ENCODE peak calls at places on chromosomes 7 and 10, in eight cellular contexts. One of them, this sample, is unnamed. For H3K4me1, the result is how much of the 10 kb centered on the place peaks cover.

GRCh38 chr7:71245038-71245437 is 113.1 kb downstream of the GALNT17 start:
- DNase-seq in MM.1S: no peak
- DNase-seq in CD8-positive, alpha-beta memory T cell: no peak
- DNase-seq in astrocyte: no peak
- DNase-seq in sigmoid colon: no peak
- DNase-seq in tibial nerve: no peak
- DNase-seq in psoas muscle: no peak
- DNase-seq in tibial artery: no peak
- DNase-seq in this sample: no peak

GRCh38 chr10:123136806-123137642 is 1.3 kb downstream of the HMX3 start:
- DNase-seq in MM.1S: no peak
- DNase-seq in CD8-positive, alpha-beta memory T cell: peak
- DNase-seq in astrocyte: no peak
- DNase-seq in sigmoid colon: no peak
- DNase-seq in tibial nerve: no peak
- DNase-seq in psoas muscle: no peak
- DNase-seq in tibial artery: no peak
- DNase-seq in this sample: no peak

GRCh38 chr7:101465576-101466196 is 103.0 kb downstream of the COL26A1 start:
- DNase-seq in MM.1S: no peak
- DNase-seq in CD8-positive, alpha-beta memory T cell: no peak
- DNase-seq in astrocyte: no peak
- DNase-seq in sigmoid colon: peak
- DNase-seq in tibial nerve: no peak
- DNase-seq in psoas muscle: no peak
- DNase-seq in tibial artery: no peak
- DNase-seq in this sample: no peak

GRCh38 chr10:43203491-43204393 is 63.1 kb downstream of the RASGEF1A start:
- DNase-seq in MM.1S: no peak
- DNase-seq in CD8-positive, alpha-beta memory T cell: peak
- DNase-seq in astrocyte: no peak
- DNase-seq in sigmoid colon: peak
- DNase-seq in tibial nerve: no peak
- DNase-seq in psoas muscle: peak
- DNase-seq in tibial artery: peak
- DNase-seq in this sample: peak

GRCh38 chr7:129553861-129554530 is 51.7 kb downstream of the SMKR1 start:
- DNase-seq in MM.1S: no peak
- DNase-seq in CD8-positive, alpha-beta memory T cell: peak
- DNase-seq in astrocyte: peak
- DNase-seq in sigmoid colon: no peak
- DNase-seq in tibial nerve: no peak
- DNase-seq in psoas muscle: no peak
- DNase-seq in tibial artery: no peak
- DNase-seq in this sample: no peak

GRCh38 chr7:47269466-47269836 is 312.5 kb downstream of the TNS3 start:
- DNase-seq in MM.1S: no peak
- DNase-seq in CD8-positive, alpha-beta memory T cell: no peak
- DNase-seq in astrocyte: no peak
- DNase-seq in sigmoid colon: no peak
- DNase-seq in tibial nerve: no peak
- DNase-seq in psoas muscle: no peak
- DNase-seq in tibial artery: no peak
- DNase-seq in this sample: peak

GRCh38 chr10:29656451-29656992 is 21.8 kb upstream of the SVIL start:
- DNase-seq in MM.1S: no peak
- DNase-seq in CD8-positive, alpha-beta memory T cell: no peak
- DNase-seq in astrocyte: no peak
- DNase-seq in sigmoid colon: no peak
- DNase-seq in tibial nerve: no peak
- DNase-seq in psoas muscle: no peak
- DNase-seq in tibial artery: no peak
- DNase-seq in this sample: no peak

GRCh38 chr10:122327237-122328206 is 47.0 kb upstream of the PLEKHA1 start:
- DNase-seq in MM.1S: no peak
- DNase-seq in CD8-positive, alpha-beta memory T cell: no peak
- DNase-seq in astrocyte: no peak
- DNase-seq in sigmoid colon: no peak
- DNase-seq in tibial nerve: no peak
- DNase-seq in psoas muscle: no peak
- DNase-seq in tibial artery: no peak
- DNase-seq in this sample: no peak

GRCh38 chr10:102375250-102375649 is 20.3 kb upstream of the NFKB2 start:
- DNase-seq in MM.1S: no peak
- DNase-seq in CD8-positive, alpha-beta memory T cell: no peak
- DNase-seq in astrocyte: no peak
- DNase-seq in sigmoid colon: no peak
- DNase-seq in tibial nerve: no peak
- DNase-seq in psoas muscle: no peak
- DNase-seq in tibial artery: no peak
- DNase-seq in this sample: no peak

GRCh38 chr10:69087600-69088470 is at the start of gene SRGN:
- DNase-seq in MM.1S: peak
- DNase-seq in CD8-positive, alpha-beta memory T cell: peak
- DNase-seq in astrocyte: peak
- DNase-seq in sigmoid colon: peak
- DNase-seq in tibial nerve: peak
- DNase-seq in psoas muscle: peak
- DNase-seq in tibial artery: peak
- DNase-seq in this sample: no peak

GRCh38 chr10:22301193-22301592 is 15.0 kb upstream of the COMMD3 start:
- DNase-seq in MM.1S: no peak
- DNase-seq in CD8-positive, alpha-beta memory T cell: no peak
- DNase-seq in astrocyte: no peak
- DNase-seq in sigmoid colon: no peak
- DNase-seq in tibial nerve: no peak
- DNase-seq in psoas muscle: no peak
- DNase-seq in tibial artery: no peak
- DNase-seq in this sample: no peak

GRCh38 chr7:70472580-70473239 is 659.2 kb upstream of the GALNT17 start:
- DNase-seq in MM.1S: no peak
- DNase-seq in CD8-positive, alpha-beta memory T cell: no peak
- DNase-seq in astrocyte: no peak
- DNase-seq in sigmoid colon: no peak
- DNase-seq in tibial nerve: no peak
- DNase-seq in psoas muscle: no peak
- DNase-seq in tibial artery: no peak
- DNase-seq in this sample: no peak

GRCh38 chr7:38550881-38551280 is 80.3 kb downstream of the AMPH start:
- DNase-seq in MM.1S: peak
- DNase-seq in CD8-positive, alpha-beta memory T cell: no peak
- DNase-seq in astrocyte: peak
- DNase-seq in sigmoid colon: no peak
- DNase-seq in tibial nerve: no peak
- DNase-seq in psoas muscle: no peak
- DNase-seq in tibial artery: no peak
- DNase-seq in this sample: no peak

GRCh38 chr7:34058791-34059550 is 153.6 kb downstream of the BMPER start:
- DNase-seq in MM.1S: no peak
- DNase-seq in CD8-positive, alpha-beta memory T cell: no peak
- DNase-seq in astrocyte: no peak
- DNase-seq in sigmoid colon: no peak
- DNase-seq in tibial nerve: peak
- DNase-seq in psoas muscle: no peak
- DNase-seq in tibial artery: no peak
- DNase-seq in this sample: no peak

GRCh38 chr7:131554880-131555516 is 1.4 kb downstream of the PODXL start:
- DNase-seq in MM.1S: no peak
- DNase-seq in CD8-positive, alpha-beta memory T cell: no peak
- DNase-seq in astrocyte: no peak
- DNase-seq in sigmoid colon: no peak
- DNase-seq in tibial nerve: no peak
- DNase-seq in psoas muscle: no peak
- DNase-seq in tibial artery: no peak
- DNase-seq in this sample: no peak

GRCh38 chr7:70104243-70104642 is 506.0 kb downstream of the AUTS2 start:
- DNase-seq in MM.1S: no peak
- DNase-seq in CD8-positive, alpha-beta memory T cell: no peak
- DNase-seq in astrocyte: no peak
- DNase-seq in sigmoid colon: no peak
- DNase-seq in tibial nerve: no peak
- DNase-seq in psoas muscle: no peak
- DNase-seq in tibial artery: no peak
- DNase-seq in this sample: no peak

GRCh38 chr7:156558198-156558597 is 82.4 kb upstream of the RNF32 start:
- DNase-seq in MM.1S: no peak
- DNase-seq in CD8-positive, alpha-beta memory T cell: no peak
- DNase-seq in astrocyte: peak
- DNase-seq in sigmoid colon: no peak
- DNase-seq in tibial nerve: no peak
- DNase-seq in psoas muscle: no peak
- DNase-seq in tibial artery: no peak
- DNase-seq in this sample: no peak

GRCh38 chr10:70656489-70656888 is 15.8 kb upstream of the ADAMTS14 start:
- DNase-seq in MM.1S: no peak
- DNase-seq in CD8-positive, alpha-beta memory T cell: no peak
- DNase-seq in astrocyte: peak
- DNase-seq in sigmoid colon: peak
- DNase-seq in tibial nerve: no peak
- DNase-seq in psoas muscle: peak
- DNase-seq in tibial artery: no peak
- DNase-seq in this sample: peak

GRCh38 chr10:86017841-86018734 is 348.5 kb downstream of the GRID1 start:
- DNase-seq in MM.1S: peak
- DNase-seq in CD8-positive, alpha-beta memory T cell: no peak
- DNase-seq in astrocyte: no peak
- DNase-seq in sigmoid colon: no peak
- DNase-seq in tibial nerve: no peak
- DNase-seq in psoas muscle: no peak
- DNase-seq in tibial artery: no peak
- DNase-seq in this sample: peak

GRCh38 chr10:66649626-66650025 is 276.2 kb upstream of the LRRTM3 start:
- DNase-seq in MM.1S: no peak
- DNase-seq in CD8-positive, alpha-beta memory T cell: no peak
- DNase-seq in astrocyte: no peak
- DNase-seq in sigmoid colon: no peak
- DNase-seq in tibial nerve: no peak
- DNase-seq in psoas muscle: no peak
- DNase-seq in tibial artery: no peak
- DNase-seq in this sample: no peak

GRCh38 chr7:38506004-38506403 is 125.2 kb downstream of the AMPH start:
- DNase-seq in MM.1S: no peak
- DNase-seq in CD8-positive, alpha-beta memory T cell: no peak
- DNase-seq in astrocyte: no peak
- DNase-seq in sigmoid colon: no peak
- DNase-seq in tibial nerve: no peak
- DNase-seq in psoas muscle: no peak
- DNase-seq in tibial artery: no peak
- DNase-seq in this sample: no peak

GRCh38 chr10:128095023-128095752 is 31.0 kb downstream of the MKI67 start:
- DNase-seq in MM.1S: no peak
- DNase-seq in CD8-positive, alpha-beta memory T cell: peak
- DNase-seq in astrocyte: no peak
- DNase-seq in sigmoid colon: no peak
- DNase-seq in tibial nerve: no peak
- DNase-seq in psoas muscle: no peak
- DNase-seq in tibial artery: no peak
- DNase-seq in this sample: no peak

GRCh38 chr10:132918617-132919373 is 23.6 kb downstream of the CFAP46 start:
- DNase-seq in MM.1S: no peak
- DNase-seq in CD8-positive, alpha-beta memory T cell: peak
- DNase-seq in astrocyte: no peak
- DNase-seq in sigmoid colon: peak
- DNase-seq in tibial nerve: no peak
- DNase-seq in psoas muscle: no peak
- DNase-seq in tibial artery: peak
- DNase-seq in this sample: peak

GRCh38 chr10:27100800-27101347 is 580 bp upstream of the ANKRD26 start:
- DNase-seq in MM.1S: peak
- DNase-seq in CD8-positive, alpha-beta memory T cell: peak
- DNase-seq in astrocyte: no peak
- DNase-seq in sigmoid colon: no peak
- DNase-seq in tibial nerve: peak
- DNase-seq in psoas muscle: no peak
- DNase-seq in tibial artery: no peak
- DNase-seq in this sample: no peak
- H3K27ac ChIP-seq in MM.1S: peak
- H3K27ac ChIP-seq in CD8-positive, alpha-beta memory T cell: peak
- H3K27ac ChIP-seq in astrocyte: peak
- H3K27ac ChIP-seq in sigmoid colon: peak
- H3K27ac ChIP-seq in tibial nerve: peak
- H3K27ac ChIP-seq in psoas muscle: peak
- H3K27ac ChIP-seq in tibial artery: peak
- H3K27ac ChIP-seq in this sample: peak

GRCh38 chr7:1920266-1920681 is 250.2 kb downstream of the ELFN1 start:
- DNase-seq in MM.1S: no peak
- DNase-seq in CD8-positive, alpha-beta memory T cell: peak
- DNase-seq in astrocyte: no peak
- DNase-seq in sigmoid colon: no peak
- DNase-seq in tibial nerve: no peak
- DNase-seq in psoas muscle: no peak
- DNase-seq in tibial artery: no peak
- DNase-seq in this sample: no peak
- H3K4me3 ChIP-seq in MM.1S: no peak
- H3K4me3 ChIP-seq in CD8-positive, alpha-beta memory T cell: peak
- H3K4me3 ChIP-seq in astrocyte: no peak
- H3K4me3 ChIP-seq in sigmoid colon: no peak
- H3K4me3 ChIP-seq in tibial nerve: no peak
- H3K4me3 ChIP-seq in psoas muscle: no peak
- H3K4me3 ChIP-seq in tibial artery: no peak
- H3K4me3 ChIP-seq in this sample: no peak

GRCh38 chr10:3765376-3765667 is 19.7 kb downstream of the KLF6 start:
- DNase-seq in MM.1S: no peak
- DNase-seq in CD8-positive, alpha-beta memory T cell: no peak
- DNase-seq in astrocyte: no peak
- DNase-seq in sigmoid colon: no peak
- DNase-seq in tibial nerve: no peak
- DNase-seq in psoas muscle: no peak
- DNase-seq in tibial artery: no peak
- DNase-seq in this sample: no peak
- H3K4me1 ChIP-seq in MM.1S: under half
- H3K4me1 ChIP-seq in CD8-positive, alpha-beta memory T cell: under half
- H3K4me1 ChIP-seq in astrocyte: under half
- H3K4me1 ChIP-seq in sigmoid colon: under half
- H3K4me1 ChIP-seq in tibial nerve: under half
- H3K4me1 ChIP-seq in psoas muscle: under half
- H3K4me1 ChIP-seq in tibial artery: under half
- H3K4me1 ChIP-seq in this sample: under half

DNA sequence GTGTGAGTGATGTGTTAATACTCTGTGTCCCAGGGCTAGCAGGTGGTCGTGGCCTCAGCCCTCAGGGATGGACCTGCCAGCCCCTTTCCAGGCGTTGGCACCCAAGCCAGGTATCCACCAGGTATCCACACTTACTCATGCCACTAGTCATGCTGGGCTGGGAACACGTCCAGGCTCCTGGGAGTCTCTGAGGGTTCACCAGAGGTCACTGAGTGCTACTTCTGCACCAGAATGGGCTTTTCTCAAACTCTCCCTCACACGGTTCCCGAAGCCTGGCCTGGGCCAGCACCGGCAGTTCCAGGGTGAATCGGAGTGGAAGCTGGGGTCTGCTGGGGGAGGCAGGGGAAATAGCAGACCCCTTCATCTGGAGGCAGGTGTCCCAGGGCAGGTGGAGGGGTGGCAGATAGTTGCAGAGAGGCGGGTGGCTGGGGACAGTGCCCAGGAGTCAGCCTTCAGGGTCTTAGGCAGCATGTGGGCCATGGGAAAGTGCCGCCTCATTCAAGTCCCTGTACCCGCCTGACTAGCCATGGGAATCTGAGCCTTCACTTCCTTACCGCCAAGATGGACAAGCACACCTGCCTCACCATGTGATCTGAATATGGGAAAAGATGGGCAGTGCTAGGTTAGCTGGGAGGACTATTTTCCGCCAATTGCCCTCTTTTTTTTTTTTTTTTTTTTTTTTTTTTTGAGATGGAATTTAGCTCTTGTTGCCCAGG is 95.5 kb upstream of the GTF2I start:
- DNase-seq in MM.1S: no peak
- DNase-seq in CD8-positive, alpha-beta memory T cell: no peak
- DNase-seq in astrocyte: no peak
- DNase-seq in sigmoid colon: no peak
- DNase-seq in tibial nerve: no peak
- DNase-seq in psoas muscle: no peak
- DNase-seq in tibial artery: no peak
- DNase-seq in this sample: no peak
- H3K27ac ChIP-seq in MM.1S: no peak
- H3K27ac ChIP-seq in CD8-positive, alpha-beta memory T cell: no peak
- H3K27ac ChIP-seq in astrocyte: no peak
- H3K27ac ChIP-seq in sigmoid colon: no peak
- H3K27ac ChIP-seq in tibial nerve: no peak
- H3K27ac ChIP-seq in psoas muscle: peak
- H3K27ac ChIP-seq in tibial artery: no peak
- H3K27ac ChIP-seq in this sample: no peak